ENCODE peak calls at places on chromosome 22, in five cellular contexts. One of them, this sample, is unnamed.

GRCh38 chr22:39089928-39090327 is 7.1 kb upstream of the APOBEC3H start:
- DNase-seq in stimulated activated CD8-positive, alpha-beta memory T cell treated with anti-CD3 and anti-CD28 coated beads, Interleukin-15, amount 100 ng/mL, for 24 hours: no peak
- DNase-seq in CD8-positive, alpha-beta T cell: no peak
- DNase-seq in stromal cell of bone marrow: no peak
- DNase-seq in 8988T: no peak
- DNase-seq in this sample: no peak

GRCh38 chr22:33073989-33074391 is 15.8 kb upstream of the SYN3 start:
- DNase-seq in 8988T: no peak
- DNase-seq in stromal cell of bone marrow: peak
- DNase-seq in stimulated activated CD8-positive, alpha-beta memory T cell treated with anti-CD3 and anti-CD28 coated beads, Interleukin-15, amount 100 ng/mL, for 24 hours: no peak
- DNase-seq in CD8-positive, alpha-beta T cell: no peak
- DNase-seq in this sample: no peak

GRCh38 chr22:35230839-35231584 is 26.3 kb upstream of the HMGXB4 start:
- DNase-seq in CD8-positive, alpha-beta T cell: no peak
- DNase-seq in stimulated activated CD8-positive, alpha-beta memory T cell treated with anti-CD3 and anti-CD28 coated beads, Interleukin-15, amount 100 ng/mL, for 24 hours: no peak
- DNase-seq in 8988T: no peak
- DNase-seq in stromal cell of bone marrow: no peak
- DNase-seq in this sample: peak

GRCh38 chr22:30500628-30501027 is 4.9 kb downstream of the SEC14L4 start:
- DNase-seq in stimulated activated CD8-positive, alpha-beta memory T cell treated with anti-CD3 and anti-CD28 coated beads, Interleukin-15, amount 100 ng/mL, for 24 hours: no peak
- DNase-seq in 8988T: no peak
- DNase-seq in stromal cell of bone marrow: no peak
- DNase-seq in CD8-positive, alpha-beta T cell: no peak
- DNase-seq in this sample: no peak

GRCh38 chr22:40890881-40891280 is 29.0 kb upstream of the DNAJB7 start:
- DNase-seq in stromal cell of bone marrow: no peak
- DNase-seq in 8988T: no peak
- DNase-seq in stimulated activated CD8-positive, alpha-beta memory T cell treated with anti-CD3 and anti-CD28 coated beads, Interleukin-15, amount 100 ng/mL, for 24 hours: no peak
- DNase-seq in CD8-positive, alpha-beta T cell: no peak
- DNase-seq in this sample: no peak

GRCh38 chr22:19852177-19852781 is 2.4 kb downstream of the GNB1L start:
- DNase-seq in stimulated activated CD8-positive, alpha-beta memory T cell treated with anti-CD3 and anti-CD28 coated beads, Interleukin-15, amount 100 ng/mL, for 24 hours: no peak
- DNase-seq in 8988T: no peak
- DNase-seq in stromal cell of bone marrow: no peak
- DNase-seq in CD8-positive, alpha-beta T cell: no peak
- DNase-seq in this sample: no peak

GRCh38 chr22:25081409-25081824 is 118.2 kb upstream of the CRYBB3 start:
- DNase-seq in CD8-positive, alpha-beta T cell: no peak
- DNase-seq in 8988T: no peak
- DNase-seq in stromal cell of bone marrow: no peak
- DNase-seq in stimulated activated CD8-positive, alpha-beta memory T cell treated with anti-CD3 and anti-CD28 coated beads, Interleukin-15, amount 100 ng/mL, for 24 hours: no peak
- DNase-seq in this sample: peak

GRCh38 chr22:48496987-48497650 is 1330.6 kb downstream of the BRD1 start:
- DNase-seq in CD8-positive, alpha-beta T cell: no peak
- DNase-seq in stimulated activated CD8-positive, alpha-beta memory T cell treated with anti-CD3 and anti-CD28 coated beads, Interleukin-15, amount 100 ng/mL, for 24 hours: no peak
- DNase-seq in 8988T: no peak
- DNase-seq in stromal cell of bone marrow: no peak
- DNase-seq in this sample: no peak

GRCh38 chr22:50672471-50673230 is at the start of gene SHANK3:
- DNase-seq in stromal cell of bone marrow: no peak
- DNase-seq in stimulated activated CD8-positive, alpha-beta memory T cell treated with anti-CD3 and anti-CD28 coated beads, Interleukin-15, amount 100 ng/mL, for 24 hours: no peak
- DNase-seq in CD8-positive, alpha-beta T cell: no peak
- DNase-seq in 8988T: no peak
- DNase-seq in this sample: no peak

GRCh38 chr22:39296535-39296934 is 22.9 kb downstream of the RPL3 start:
- DNase-seq in stimulated activated CD8-positive, alpha-beta memory T cell treated with anti-CD3 and anti-CD28 coated beads, Interleukin-15, amount 100 ng/mL, for 24 hours: no peak
- DNase-seq in 8988T: no peak
- DNase-seq in stromal cell of bone marrow: no peak
- DNase-seq in CD8-positive, alpha-beta T cell: no peak
- DNase-seq in this sample: no peak

GRCh38 chr22:39498802-39499201 is 3.3 kb upstream of the MIEF1 start:
- DNase-seq in 8988T: no peak
- DNase-seq in CD8-positive, alpha-beta T cell: no peak
- DNase-seq in stimulated activated CD8-positive, alpha-beta memory T cell treated with anti-CD3 and anti-CD28 coated beads, Interleukin-15, amount 100 ng/mL, for 24 hours: no peak
- DNase-seq in stromal cell of bone marrow: no peak
- DNase-seq in this sample: no peak

GRCh38 chr22:26479792-26480610 is 3.6 kb downstream of the HPS4 start:
- DNase-seq in CD8-positive, alpha-beta T cell: no peak
- DNase-seq in 8988T: no peak
- DNase-seq in stromal cell of bone marrow: no peak
- DNase-seq in stimulated activated CD8-positive, alpha-beta memory T cell treated with anti-CD3 and anti-CD28 coated beads, Interleukin-15, amount 100 ng/mL, for 24 hours: no peak
- DNase-seq in this sample: peak

GRCh38 chr22:39534591-39535301 is 2.2 kb upstream of the RPS19BP1 start:
- DNase-seq in CD8-positive, alpha-beta T cell: peak
- DNase-seq in stromal cell of bone marrow: peak
- DNase-seq in stimulated activated CD8-positive, alpha-beta memory T cell treated with anti-CD3 and anti-CD28 coated beads, Interleukin-15, amount 100 ng/mL, for 24 hours: peak
- DNase-seq in 8988T: peak
- DNase-seq in this sample: peak

GRCh38 chr22:44493206-44493605 is 4.8 kb downstream of the RTL6 start:
- DNase-seq in CD8-positive, alpha-beta T cell: peak
- DNase-seq in 8988T: no peak
- DNase-seq in stromal cell of bone marrow: no peak
- DNase-seq in stimulated activated CD8-positive, alpha-beta memory T cell treated with anti-CD3 and anti-CD28 coated beads, Interleukin-15, amount 100 ng/mL, for 24 hours: no peak
- DNase-seq in this sample: no peak

GRCh38 chr22:28728621-28729313 is 12.9 kb downstream of the CHEK2 start:
- DNase-seq in CD8-positive, alpha-beta T cell: no peak
- DNase-seq in stimulated activated CD8-positive, alpha-beta memory T cell treated with anti-CD3 and anti-CD28 coated beads, Interleukin-15, amount 100 ng/mL, for 24 hours: no peak
- DNase-seq in 8988T: no peak
- DNase-seq in stromal cell of bone marrow: peak
- DNase-seq in this sample: no peak

GRCh38 chr22:35352214-35353111 is 28.4 kb upstream of the HMOX1 start:
- DNase-seq in stromal cell of bone marrow: no peak
- DNase-seq in 8988T: no peak
- DNase-seq in CD8-positive, alpha-beta T cell: peak
- DNase-seq in stimulated activated CD8-positive, alpha-beta memory T cell treated with anti-CD3 and anti-CD28 coated beads, Interleukin-15, amount 100 ng/mL, for 24 hours: no peak
- DNase-seq in this sample: peak

GRCh38 chr22:27452916-27453315 is 348.6 kb downstream of the MN1 start:
- DNase-seq in stromal cell of bone marrow: no peak
- DNase-seq in stimulated activated CD8-positive, alpha-beta memory T cell treated with anti-CD3 and anti-CD28 coated beads, Interleukin-15, amount 100 ng/mL, for 24 hours: no peak
- DNase-seq in 8988T: no peak
- DNase-seq in CD8-positive, alpha-beta T cell: no peak
- DNase-seq in this sample: no peak

GRCh38 chr22:39348909-39349505 is 784 bp upstream of the SYNGR1 start:
- DNase-seq in CD8-positive, alpha-beta T cell: no peak
- DNase-seq in stromal cell of bone marrow: no peak
- DNase-seq in stimulated activated CD8-positive, alpha-beta memory T cell treated with anti-CD3 and anti-CD28 coated beads, Interleukin-15, amount 100 ng/mL, for 24 hours: no peak
- DNase-seq in 8988T: no peak
- DNase-seq in this sample: no peak

GRCh38 chr22:27885977-27886842 is 32.8 kb downstream of the PITPNB start:
- DNase-seq in stimulated activated CD8-positive, alpha-beta memory T cell treated with anti-CD3 and anti-CD28 coated beads, Interleukin-15, amount 100 ng/mL, for 24 hours: no peak
- DNase-seq in stromal cell of bone marrow: peak
- DNase-seq in 8988T: no peak
- DNase-seq in CD8-positive, alpha-beta T cell: peak
- DNase-seq in this sample: peak

GRCh38 chr22:39728236-39728860 is 157.8 kb downstream of the CACNA1I start:
- DNase-seq in stimulated activated CD8-positive, alpha-beta memory T cell treated with anti-CD3 and anti-CD28 coated beads, Interleukin-15, amount 100 ng/mL, for 24 hours: no peak
- DNase-seq in stromal cell of bone marrow: no peak
- DNase-seq in CD8-positive, alpha-beta T cell: no peak
- DNase-seq in 8988T: no peak
- DNase-seq in this sample: no peak

GRCh38 chr22:25420471-25420924 is 144.0 kb upstream of the GRK3 start:
- DNase-seq in CD8-positive, alpha-beta T cell: no peak
- DNase-seq in 8988T: no peak
- DNase-seq in stimulated activated CD8-positive, alpha-beta memory T cell treated with anti-CD3 and anti-CD28 coated beads, Interleukin-15, amount 100 ng/mL, for 24 hours: no peak
- DNase-seq in stromal cell of bone marrow: no peak
- DNase-seq in this sample: no peak

GRCh38 chr22:40979198-40979597 is 28.0 kb downstream of the RBX1 start:
- DNase-seq in stimulated activated CD8-positive, alpha-beta memory T cell treated with anti-CD3 and anti-CD28 coated beads, Interleukin-15, amount 100 ng/mL, for 24 hours: no peak
- DNase-seq in 8988T: no peak
- DNase-seq in stromal cell of bone marrow: no peak
- DNase-seq in CD8-positive, alpha-beta T cell: no peak
- DNase-seq in this sample: no peak